ENCODE peak calls at places on chromosome 5, in seven cellular contexts. O, C, Y, P, I, T and E are unnamed samples.

GRCh38 chr5:32095261-32095671 is 78.9 kb downstream of the GOLPH3 start:
- DNase-seq in O (no peak), C (no peak), Y (no peak), P (no peak), I (no peak), T (no peak), E (peak)

GRCh38 chr5:52469420-52469819 is 318.3 kb upstream of the ITGA1 start:
- DNase-seq in O (no peak), C (no peak), Y (no peak), P (no peak), I (no peak), T (no peak), E (no peak)

GRCh38 chr5:58046371-58046770 is 413.5 kb downstream of the PLK2 start:
- DNase-seq in O (no peak), C (no peak), Y (no peak), P (no peak), I (no peak), T (peak), E (no peak)

GRCh38 chr5:55714749-55715148 is 2.6 kb upstream of the SLC38A9 start:
- DNase-seq in O (no peak), C (no peak), Y (no peak), P (no peak), I (no peak), T (no peak), E (no peak)

GRCh38 chr5:38167562-38167996 is 90.8 kb upstream of the EGFLAM start:
- DNase-seq in O (no peak), C (no peak), Y (no peak), P (no peak), I (peak), T (no peak), E (no peak)

GRCh38 chr5:88665750-88666215 is 217.2 kb downstream of the MEF2C start:
- DNase-seq in O (no peak), C (peak), Y (no peak), P (no peak), I (peak), T (no peak), E (no peak)

GRCh38 chr5:119353213-119353612 is 2.6 kb upstream of the TNFAIP8 start:
- DNase-seq in O (no peak), C (no peak), Y (no peak), P (no peak), I (peak), T (no peak), E (no peak)

GRCh38 chr5:72121753-72122445 is 14.6 kb downstream of the MAP1B start:
- DNase-seq in O (no peak), C (no peak), Y (no peak), P (no peak), I (peak), T (no peak), E (no peak)

GRCh38 chr5:31664566-31664965 is 25.6 kb downstream of the PDZD2 start:
- DNase-seq in O (peak), C (peak), Y (peak), P (peak), I (peak), T (no peak), E (no peak)

GRCh38 chr5:176365663-176366574 is 632 bp downstream of the ARL10 start:
- DNase-seq in O (no peak), C (peak), Y (no peak), P (no peak), I (peak), T (peak), E (peak)

GRCh38 chr5:3827624-3828023 is 232.0 kb downstream of the IRX1 start:
- DNase-seq in O (no peak), C (no peak), Y (no peak), P (no peak), I (no peak), T (no peak), E (no peak)

GRCh38 chr5:6496207-6496584 is 47.5 kb downstream of the UBE2QL1 start:
- DNase-seq in O (peak), C (no peak), Y (no peak), P (no peak), I (no peak), T (no peak), E (no peak)

GRCh38 chr5:16713386-16713928 is 96.7 kb upstream of the RETREG1 start:
- DNase-seq in O (no peak), C (peak), Y (no peak), P (no peak), I (peak), T (no peak), E (peak)

GRCh38 chr5:2187687-2188086 is 305.0 kb upstream of the IRX4 start:
- DNase-seq in O (no peak), C (no peak), Y (no peak), P (no peak), I (no peak), T (no peak), E (no peak)

GRCh38 chr5:32955814-32956213 is 244.7 kb downstream of the NPR3 start:
- DNase-seq in O (no peak), C (no peak), Y (no peak), P (no peak), I (no peak), T (no peak), E (no peak)

GRCh38 chr5:41193462-41194166 is 19.7 kb downstream of the C6 start:
- DNase-seq in O (no peak), C (no peak), Y (no peak), P (peak), I (no peak), T (peak), E (peak)

GRCh38 chr5:133247145-133247709 is 195.4 kb downstream of the HSPA4 start:
- DNase-seq in O (no peak), C (no peak), Y (no peak), P (no peak), I (no peak), T (no peak), E (no peak)

GRCh38 chr5:158777647-158778368 is 321.9 kb downstream of the EBF1 start:
- DNase-seq in O (no peak), C (no peak), Y (no peak), P (no peak), I (no peak), T (peak), E (peak)

GRCh38 chr5:164868761-164869160 is 1363.3 kb downstream of the MAT2B start:
- DNase-seq in O (peak), C (peak), Y (no peak), P (no peak), I (no peak), T (no peak), E (no peak)

GRCh38 chr5:40796487-40796889 is 1.7 kb downstream of the PRKAA1 start:
- DNase-seq in O (no peak), C (no peak), Y (no peak), P (peak), I (no peak), T (no peak), E (peak)

GRCh38 chr5:180976518-180976917 is 12.1 kb upstream of the BTNL3 start:
- DNase-seq in O (no peak), C (no peak), Y (no peak), P (peak), I (no peak), T (peak), E (no peak)

GRCh38 chr5:63743096-63743798 is 219.0 kb downstream of the HTR1A start:
- DNase-seq in O (no peak), C (no peak), Y (no peak), P (peak), I (no peak), T (no peak), E (no peak)

GRCh38 chr5:88667187-88668141 is 215.5 kb downstream of the MEF2C start:
- DNase-seq in O (peak), C (peak), Y (no peak), P (peak), I (peak), T (peak), E (no peak)

GRCh38 chr5:149474198-149474597 is 77.0 kb downstream of the CSNK1A1 start:
- DNase-seq in O (no peak), C (no peak), Y (no peak), P (peak), I (no peak), T (peak), E (peak)

GRCh38 chr5:173697931-173698579 is 81.6 kb upstream of the BOD1 start:
- DNase-seq in O (peak), C (no peak), Y (no peak), P (no peak), I (no peak), T (no peak), E (no peak)

GRCh38 chr5:125668904-125669303 is 754.3 kb upstream of the GRAMD2B start:
- DNase-seq in O (peak), C (peak), Y (no peak), P (peak), I (peak), T (peak), E (no peak)

GRCh38 chr5:177132504-177133118 is 962 bp upstream of the NSD1 start:
- DNase-seq in O (no peak), C (peak), Y (no peak), P (no peak), I (peak), T (peak), E (peak)

GRCh38 chr5:24347206-24347605 is 297.6 kb downstream of the CDH10 start:
- DNase-seq in O (no peak), C (no peak), Y (no peak), P (peak), I (no peak), T (no peak), E (peak)

GRCh38 chr5:14590949-14591348 is 9.4 kb downstream of the OTULINL start:
- DNase-seq in O (no peak), C (no peak), Y (no peak), P (peak), I (no peak), T (no peak), E (no peak)

GRCh38 chr5:137891849-137892248 is 2.6 kb downstream of the PKD2L2 start:
- DNase-seq in O (no peak), C (no peak), Y (no peak), P (no peak), I (no peak), T (no peak), E (no peak)

GRCh38 chr5:96687812-96688453 is 25.8 kb downstream of the CAST start:
- DNase-seq in O (peak), C (peak), Y (peak), P (peak), I (peak), T (peak), E (peak)

GRCh38 chr5:115343855-115344254 is 47.4 kb upstream of the CCDC112 start:
- DNase-seq in O (no peak), C (no peak), Y (no peak), P (peak), I (no peak), T (no peak), E (peak)

GRCh38 chr5:163504091-163504931 is 1.1 kb upstream of the MAT2B start:
- DNase-seq in O (peak), C (peak), Y (no peak), P (peak), I (peak), T (peak), E (peak)

GRCh38 chr5:22560115-22560514 is 293.0 kb downstream of the CDH12 start:
- DNase-seq in O (no peak), C (no peak), Y (no peak), P (peak), I (no peak), T (peak), E (peak)

GRCh38 chr5:74342948-74343682 is 297.4 kb downstream of the ENC1 start:
- DNase-seq in O (no peak), C (no peak), Y (no peak), P (peak), I (no peak), T (no peak), E (no peak)

GRCh38 chr5:22344000-22344399 is 509.1 kb downstream of the CDH12 start:
- DNase-seq in O (no peak), C (no peak), Y (no peak), P (no peak), I (no peak), T (no peak), E (no peak)

GRCh38 chr5:91339053-91339710 is 43.9 kb downstream of the ARRDC3 start:
- DNase-seq in O (no peak), C (peak), Y (no peak), P (no peak), I (peak), T (no peak), E (peak)

GRCh38 chr5:179798771-179799643 is 5.2 kb downstream of the LTC4S start:
- DNase-seq in O (no peak), C (no peak), Y (no peak), P (no peak), I (no peak), T (no peak), E (no peak)

GRCh38 chr5:168076561-168076991 is 214.9 kb upstream of the WWC1 start:
- DNase-seq in O (no peak), C (peak), Y (peak), P (peak), I (peak), T (peak), E (peak)

GRCh38 chr5:130077007-130077406 is 172.7 kb downstream of the CHSY3 start:
- DNase-seq in O (no peak), C (no peak), Y (no peak), P (no peak), I (no peak), T (no peak), E (peak)

DNA sequence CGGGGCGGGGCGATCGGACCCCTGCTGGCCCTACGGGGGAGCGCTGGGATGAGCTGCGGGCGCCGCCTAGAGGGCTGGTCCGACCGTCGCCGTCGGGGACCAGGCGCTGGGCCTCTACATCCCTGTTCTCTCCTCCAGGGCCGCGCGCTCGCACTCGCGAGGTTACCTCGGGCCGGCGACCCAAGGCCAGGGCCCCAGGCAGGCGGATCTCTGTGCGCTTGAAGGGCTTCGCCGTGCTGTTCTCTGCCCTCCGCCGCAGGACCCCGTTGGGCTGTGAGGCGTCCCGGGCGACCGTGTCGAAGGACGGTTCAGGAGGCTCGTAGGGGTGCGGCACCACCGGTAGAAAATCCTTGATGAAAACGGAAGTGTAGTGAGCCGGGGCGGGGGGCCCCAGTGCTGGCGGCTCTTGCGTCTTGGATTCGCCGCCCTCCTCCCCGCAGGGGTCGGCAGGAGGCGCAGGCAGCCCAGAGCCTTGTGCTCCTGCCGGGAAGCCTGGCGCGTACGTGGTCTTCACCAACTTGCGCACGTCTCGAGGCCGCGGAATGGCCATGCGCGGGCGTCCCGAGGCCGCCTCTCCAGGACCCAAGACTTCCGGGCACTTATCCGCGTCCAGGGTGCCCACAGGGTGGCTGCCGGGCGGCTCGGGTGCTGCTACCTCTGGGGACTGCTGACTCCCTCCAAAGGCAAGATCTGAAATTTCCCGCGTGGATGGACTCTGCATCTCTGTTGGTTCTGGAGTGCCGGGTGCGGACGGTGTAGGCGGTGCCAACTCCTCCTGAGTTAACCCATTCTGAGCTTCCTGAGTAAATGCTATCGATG is 2.0 kb downstream of the PROB1 start:
- DNase-seq in O (peak), C (peak), Y (peak), P (peak), I (peak), T (peak), E (peak)
- TF ChIP-seq EZH2 in O (no peak), C (peak), Y (no peak), P (no peak), I (peak), T (no peak), E (no peak)

GRCh38 chr5:170597876-170598275 is 94.1 kb downstream of the KCNIP1 start:
- DNase-seq in O (no peak), C (no peak), Y (no peak), P (no peak), I (no peak), T (no peak), E (peak)

GRCh38 chr5:170597109-170597741 is 93.4 kb downstream of the KCNIP1 start:
- DNase-seq in O (no peak), C (no peak), Y (no peak), P (peak), I (no peak), T (peak), E (peak)

GRCh38 chr5:170591055-170591454 is 87.2 kb downstream of the KCNIP1 start:
- DNase-seq in O (no peak), C (no peak), Y (no peak), P (peak), I (no peak), T (no peak), E (no peak)

GRCh38 chr5:170601608-170602007 is 97.8 kb downstream of the KCNIP1 start:
- DNase-seq in O (no peak), C (no peak), Y (no peak), P (no peak), I (no peak), T (no peak), E (no peak)

DNA sequence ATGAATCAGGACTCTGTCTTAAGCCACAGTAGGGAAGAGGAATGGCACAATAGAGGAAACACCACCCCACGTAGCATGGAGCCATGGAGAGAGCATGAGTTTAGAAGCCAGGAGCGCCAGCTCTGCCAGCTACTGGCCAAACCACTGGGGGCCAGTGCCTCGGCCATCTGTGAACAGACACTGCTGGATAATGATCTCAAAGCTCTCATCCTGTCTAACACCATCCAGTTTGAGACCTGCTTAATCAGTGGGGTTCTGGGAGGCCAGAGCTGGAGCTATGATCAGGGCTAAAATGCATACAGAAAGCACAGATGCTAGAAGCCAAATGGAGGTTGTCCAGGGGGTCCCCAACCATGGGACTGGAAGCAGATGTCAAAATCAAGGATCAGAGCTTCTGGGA is 92.7 kb downstream of the KCNIP1 start:
- DNase-seq in O (no peak), C (no peak), Y (no peak), P (no peak), I (no peak), T (no peak), E (no peak)
- H2AFZ ChIP-seq in O (no peak), C (no peak), Y (no peak), P (no peak), I (no peak), T (no peak), E (no peak)

GRCh38 chr5:135243194-135244191 is 155.5 kb downstream of the MACROH2A1 start:
- DNase-seq in O (no peak), C (no peak), Y (no peak), P (no peak), I (no peak), T (peak), E (no peak)
- TF ChIP-seq EZH2phosphoT487 in O (no peak), C (no peak), Y (no peak), P (no peak), I (no peak), T (no peak), E (no peak)

DNA sequence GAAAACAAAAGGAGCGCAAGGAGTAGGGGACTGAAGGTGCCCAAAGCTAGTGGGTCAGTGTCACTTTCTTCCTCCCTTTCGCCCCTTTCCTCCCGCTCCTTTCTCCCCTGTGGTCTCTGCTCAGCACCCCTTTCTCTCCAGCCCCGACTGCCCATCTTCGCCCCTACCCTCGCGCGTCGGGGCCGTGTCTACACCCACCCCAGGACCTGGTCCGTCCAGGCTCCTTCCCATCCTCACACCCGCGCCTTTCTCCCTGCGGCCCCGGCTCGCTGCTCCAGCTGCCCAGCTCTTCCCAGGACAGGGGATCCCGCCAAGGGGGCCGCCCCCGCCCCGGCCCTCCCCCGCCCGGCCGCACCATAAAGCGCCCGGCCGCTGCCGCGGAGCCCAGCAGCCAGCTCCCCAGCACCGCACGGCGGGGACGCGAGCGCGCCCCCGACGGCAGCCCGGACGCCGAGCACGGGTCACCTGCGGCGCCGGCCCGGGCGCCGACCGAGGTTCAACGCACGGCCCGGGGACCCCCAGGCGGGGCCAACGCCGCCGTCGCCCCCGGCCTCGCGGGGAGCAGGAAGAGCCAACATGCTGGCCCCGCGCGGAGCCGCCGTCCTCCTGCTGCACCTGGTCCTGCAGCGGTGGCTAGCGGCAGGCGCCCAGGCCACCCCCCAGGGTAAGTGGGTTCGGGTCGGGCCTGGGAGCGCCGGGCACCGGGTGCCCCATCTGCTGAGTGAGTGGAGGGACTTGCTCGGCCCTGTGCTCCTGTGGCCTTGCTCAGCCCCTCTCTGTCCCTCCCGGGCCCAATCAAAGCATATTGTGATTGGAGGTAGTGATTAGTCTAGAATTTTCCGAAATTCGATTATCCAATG is at the start of gene THBS4:
- DNase-seq in O (no peak), C (peak), Y (no peak), P (no peak), I (peak), T (peak), E (peak)
- TF ChIP-seq EZH2 in O (no peak), C (no peak), Y (no peak), P (no peak), I (no peak), T (no peak), E (peak)

GRCh38 chr5:145479271-145479670 is 355.9 kb downstream of the PRELID2 start:
- DNase-seq in O (no peak), C (no peak), Y (no peak), P (no peak), I (peak), T (no peak), E (peak)

GRCh38 chr5:145479862-145480261 is 355.3 kb downstream of the PRELID2 start:
- DNase-seq in O (no peak), C (no peak), Y (no peak), P (peak), I (no peak), T (no peak), E (peak)

GRCh38 chr5:145478651-145479050 is 356.5 kb downstream of the PRELID2 start:
- DNase-seq in O (no peak), C (no peak), Y (no peak), P (peak), I (no peak), T (no peak), E (no peak)

GRCh38 chr5:145484195-145484594 is 350.9 kb downstream of the PRELID2 start:
- DNase-seq in O (no peak), C (no peak), Y (peak), P (peak), I (no peak), T (no peak), E (peak)

DNA sequence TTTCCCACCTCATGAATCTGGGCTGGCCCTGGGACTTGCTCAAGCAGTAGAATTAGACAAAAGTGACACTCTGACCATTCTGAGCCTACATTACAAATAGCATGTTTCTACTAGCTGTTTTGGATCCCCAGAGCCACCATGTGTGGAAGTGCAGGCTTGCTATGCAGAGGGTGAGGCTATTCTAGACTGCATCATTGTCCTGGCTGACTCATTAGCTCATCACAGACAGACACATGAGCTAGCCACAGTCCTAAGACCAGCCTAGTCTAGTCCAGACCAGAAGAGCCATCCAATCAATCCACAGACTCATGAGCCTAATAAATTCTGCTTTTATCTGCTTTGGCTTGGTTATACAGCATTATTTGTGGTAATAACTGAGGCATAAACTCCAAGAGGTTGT is 351.9 kb downstream of the PRELID2 start:
- DNase-seq in O (no peak), C (no peak), Y (no peak), P (peak), I (no peak), T (no peak), E (peak)
- H2AFZ ChIP-seq in O (no peak), C (no peak), Y (no peak), P (no peak), I (no peak), T (no peak), E (peak)